ENCODE peak calls at places on chromosomes 4 and X, in six cellular contexts. M is EH, B is mucosa of gallbladder, S is brain microvascular endothelial cell, E is AG20443, I is lower leg skin. Q is an unnamed sample.

GRCh38 chrX:47217121-47217851 is 1.2 kb upstream of the CDK16 start:
- DNase-seq in E (peak), S (peak), B (no peak), I (peak), M (peak), Q (no peak)

GRCh38 chr4:37645736-37646135 is 40.4 kb downstream of the RELL1 start:
- DNase-seq in S (no peak), B (no peak), E (no peak), M (no peak), I (no peak), Q (no peak)

GRCh38 chr4:154982187-154983047 is 201.3 kb downstream of the RBM46 start:
- DNase-seq in B (peak), E (peak), S (peak), M (peak), I (peak), Q (peak)

GRCh38 chr4:106036848-106037247 is 141.6 kb downstream of the NPNT start:
- DNase-seq in E (no peak), B (no peak), I (no peak), M (no peak), S (no peak), Q (no peak)

GRCh38 chrX:3811331-3812311 is 98.2 kb upstream of the PRKX start:
- DNase-seq in S (peak), E (peak), M (peak), B (peak), I (no peak), Q (peak)

GRCh38 chrX:135625995-135626394 is 87.4 kb upstream of the CT45A1 start:
- DNase-seq in E (no peak), M (peak), B (no peak), S (no peak), I (no peak), Q (no peak)

GRCh38 chr4:69977582-69977981 is 12.1 kb upstream of the CSN2 start:
- DNase-seq in I (no peak), M (no peak), S (peak), B (no peak), E (no peak), Q (no peak)

GRCh38 chrX:149370097-149370496 is 135.0 kb downstream of the IDS start:
- DNase-seq in S (no peak), E (no peak), M (peak), I (no peak), B (no peak), Q (no peak)

GRCh38 chr4:76811604-76812412 is 86.1 kb downstream of the SOWAHB start:
- DNase-seq in E (peak), S (peak), B (no peak), M (peak), I (no peak), Q (no peak)

GRCh38 chr4:124431663-124432192 is 280.8 kb downstream of the ANKRD50 start:
- DNase-seq in I (no peak), S (no peak), M (peak), B (no peak), E (no peak), Q (no peak)

GRCh38 chrX:150465856-150466775 is 102.3 kb upstream of the MTM1 start:
- DNase-seq in S (no peak), B (peak), E (no peak), M (no peak), I (no peak), Q (no peak)

GRCh38 chr4:1014395-1015167 is 3.2 kb downstream of the FGFRL1 start:
- DNase-seq in E (no peak), B (no peak), I (no peak), S (no peak), M (no peak), Q (no peak)

GRCh38 chrX:40877869-40878268 is 142.5 kb upstream of the MED14 start:
- DNase-seq in B (no peak), S (no peak), E (no peak), I (no peak), M (peak), Q (peak)

GRCh38 chrX:37347420-37347819 is 1.7 kb upstream of the PRRG1 start:
- DNase-seq in I (no peak), E (peak), M (peak), B (no peak), S (peak), Q (no peak)

GRCh38 chr4:40046311-40046980 is 10.2 kb upstream of the N4BP2 start:
- DNase-seq in I (no peak), S (peak), B (peak), E (peak), M (peak), Q (peak)

GRCh38 chr4:46196086-46196485 is 72.2 kb upstream of the GABRG1 start:
- DNase-seq in B (no peak), I (no peak), S (no peak), E (no peak), M (no peak), Q (no peak)

Q was measured in T-helper 1 cell.